ENCODE peak calls at places on chromosomes 13 and 19, in six cellular contexts. U is ascending aorta, K is ovary, J is kidney, Q is psoas muscle, H is left ventricle myocardium inferior. I is an unnamed sample.

GRCh38 chr13:94239135-94239534 is 240.3 kb downstream of the DCT start:
- DNase-seq in U (no peak), K (no peak), J (no peak), Q (no peak), H (no peak), I (no peak)

GRCh38 chr13:98189841-98190505 is 12.9 kb upstream of the RNF113B start:
- DNase-seq in U (no peak), K (peak; percentile 35), J (no peak), Q (no peak), H (peak; percentile 41), I (no peak)

GRCh38 chr13:19782049-19782726 is 557 bp downstream of the PSPC1 start:
- DNase-seq in U (no peak), K (peak; percentile 45), J (peak; percentile 89), Q (peak; percentile 65), H (peak; percentile 59), I (no peak)

GRCh38 chr13:28077231-28077630 is 23.1 kb downstream of the FLT3 start:
- DNase-seq in U (no peak), K (no peak), J (no peak), Q (no peak), H (no peak), I (no peak)

GRCh38 chr19:11551603-11552235 is 7.3 kb downstream of the ELOF1 start:
- DNase-seq in U (no peak), K (peak; percentile 60), J (peak; percentile 81), Q (peak; percentile 21), H (no peak), I (no peak)

GRCh38 chr13:90708159-90708558 is 639.3 kb upstream of the MIR17HG start:
- DNase-seq in U (no peak), K (no peak), J (no peak), Q (no peak), H (no peak), I (no peak)

GRCh38 chr19:31421856-31422255 is 72.6 kb upstream of the TSHZ3 start:
- DNase-seq in U (no peak), K (no peak), J (no peak), Q (no peak), H (no peak), I (no peak)

GRCh38 chr13:110113284-110113764 is 193.6 kb downstream of the COL4A1 start:
- DNase-seq in U (no peak), K (no peak), J (no peak), Q (peak; percentile 55), H (no peak), I (no peak)

GRCh38 chr13:102680133-102680717 is 14.6 kb downstream of the METTL21C start:
- DNase-seq in U (no peak), K (no peak), J (no peak), Q (no peak), H (no peak), I (no peak)

GRCh38 chr13:79781829-79782540 is 301.0 kb downstream of the NDFIP2 start:
- DNase-seq in U (no peak), K (no peak), J (no peak), Q (no peak), H (no peak), I (no peak)

GRCh38 chr13:50015263-50015662 is at the start of gene KCNRG:
- DNase-seq in U (no peak), K (no peak), J (no peak), Q (no peak), H (no peak), I (no peak)

GRCh38 chr19:19049406-19049805 is 14.4 kb upstream of the SLC25A42 start:
- DNase-seq in U (no peak), K (no peak), J (no peak), Q (no peak), H (no peak), I (no peak)

GRCh38 chr13:32224916-32225315 is 90.2 kb downstream of the ZAR1L start:
- DNase-seq in U (no peak), K (no peak), J (no peak), Q (no peak), H (no peak), I (no peak)

GRCh38 chr19:15456871-15457700 is 7.3 kb downstream of the RASAL3 start:
- DNase-seq in U (no peak), K (no peak), J (no peak), Q (no peak), H (no peak), I (no peak)

GRCh38 chr13:99812611-99813010 is 159.0 kb downstream of the ZIC5 start:
- DNase-seq in U (no peak), K (no peak), J (no peak), Q (no peak), H (no peak), I (no peak)

GRCh38 chr13:110882972-110883371 is 31.9 kb downstream of the ANKRD10 start:
- DNase-seq in U (no peak), K (no peak), J (no peak), Q (no peak), H (no peak), I (no peak)

GRCh38 chr13:25114220-25114619 is 18.3 kb downstream of the PABPC3 start:
- DNase-seq in U (no peak), K (no peak), J (peak; percentile 66), Q (peak; percentile 43), H (peak; percentile 42), I (no peak)

GRCh38 chr19:39832341-39833083 is 1.4 kb downstream of the DYRK1B start:
- DNase-seq in U (no peak), K (no peak), J (no peak), Q (no peak), H (no peak), I (no peak)

GRCh38 chr13:91313103-91313502 is 34.4 kb upstream of the MIR17HG start:
- DNase-seq in U (no peak), K (no peak), J (no peak), Q (no peak), H (no peak), I (no peak)

GRCh38 chr19:33460221-33460908 is 61.2 kb downstream of the PEPD start:
- DNase-seq in U (no peak), K (no peak), J (no peak), Q (no peak), H (no peak), I (no peak)

GRCh38 chr19:35254341-35255297 is 5.8 kb downstream of the LSR start:
- DNase-seq in U (no peak), K (no peak), J (no peak), Q (no peak), H (no peak), I (no peak)

DNA sequence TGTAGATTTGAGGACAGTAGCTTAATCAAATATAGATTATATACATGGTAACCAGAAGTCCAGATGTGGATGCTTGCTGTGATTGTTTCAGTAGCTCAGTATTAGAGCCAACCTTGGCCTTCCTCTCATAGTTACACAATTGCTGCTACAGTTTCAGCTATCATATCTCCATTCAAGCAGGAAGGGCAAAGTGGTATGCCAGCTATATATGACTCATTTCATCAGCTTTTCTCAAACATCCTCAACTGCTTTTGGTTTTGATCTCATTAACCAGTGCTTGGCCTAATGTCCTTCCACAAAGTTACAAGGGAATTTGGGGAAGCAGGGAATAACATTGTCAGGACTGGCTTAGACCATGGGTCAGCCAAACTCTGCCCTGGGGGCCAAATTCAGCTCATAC is 73.0 kb upstream of the MAB21L1 start:
- DNase-seq in U (no peak), K (no peak), J (no peak), Q (no peak), H (no peak), I (no peak)
- H3K4me3 ChIP-seq in U (no peak overlapping the region), K (no peak overlapping the region), J (no peak overlapping the region), Q (no peak overlapping the region), H (no peak overlapping the region), I (no peak overlapping the region)

GRCh38 chr19:46635920-46636761 is at the start of gene GNG8:
- DNase-seq in U (no peak), K (no peak), J (no peak), Q (no peak), H (no peak), I (no peak)
- H3K4me1 ChIP-seq in U (peaks cover 16% of the 10 kb centered on the region), K (peaks cover 6% of the 10 kb centered on the region), J (peaks cover 5% of the 10 kb centered on the region), Q (peaks cover 19% of the 10 kb centered on the region), H (peaks cover 38% of the 10 kb centered on the region), I (peaks cover 18% of the 10 kb centered on the region)

GRCh38 chr19:27742041-27742440 is 1470.9 kb downstream of the UQCRFS1 start:
- DNase-seq in U (no peak), K (no peak), J (no peak), Q (no peak), H (no peak), I (no peak)

GRCh38 chr19:27741236-27741635 is 1471.7 kb downstream of the UQCRFS1 start:
- DNase-seq in U (no peak), K (no peak), J (no peak), Q (no peak), H (no peak), I (no peak)

GRCh38 chr19:27736225-27736624 is 1476.7 kb downstream of the UQCRFS1 start:
- DNase-seq in U (no peak), K (no peak), J (no peak), Q (no peak), H (no peak), I (no peak)

GRCh38 chr19:27738569-27739193 is 1474.3 kb downstream of the UQCRFS1 start:
- DNase-seq in U (no peak), K (no peak), J (no peak), Q (no peak), H (no peak), I (no peak)

GRCh38 chr19:27740396-27740795 is 1472.6 kb downstream of the UQCRFS1 start:
- DNase-seq in U (no peak), K (no peak), J (no peak), Q (no peak), H (no peak), I (no peak)
- H3K9me3 ChIP-seq in U (no peaks in the 10 kb centered on the region), K (no peaks in the 10 kb centered on the region), J (no peaks in the 10 kb centered on the region), Q (no peaks in the 10 kb centered on the region), H (no peaks in the 10 kb centered on the region), I (peaks cover 5% of the 10 kb centered on the region)

GRCh38 chr13:36817996-36818395 is 1.0 kb upstream of the RFXAP start:
- DNase-seq in U (no peak), K (no peak), J (no peak), Q (no peak), H (no peak), I (no peak)

GRCh38 chr13:36818483-36819063 is 449 bp upstream of the RFXAP start:
- DNase-seq in U (no peak), K (no peak), J (no peak), Q (no peak), H (no peak), I (no peak)

GRCh38 chr13:36819811-36820140 is 754 bp downstream of the RFXAP start:
- DNase-seq in U (no peak), K (peak; percentile 19), J (no peak), Q (no peak), H (no peak), I (no peak)

GRCh38 chr13:36820222-36820621 is 1.2 kb downstream of the RFXAP start:
- DNase-seq in U (no peak), K (no peak), J (no peak), Q (no peak), H (no peak), I (no peak)

DNA sequence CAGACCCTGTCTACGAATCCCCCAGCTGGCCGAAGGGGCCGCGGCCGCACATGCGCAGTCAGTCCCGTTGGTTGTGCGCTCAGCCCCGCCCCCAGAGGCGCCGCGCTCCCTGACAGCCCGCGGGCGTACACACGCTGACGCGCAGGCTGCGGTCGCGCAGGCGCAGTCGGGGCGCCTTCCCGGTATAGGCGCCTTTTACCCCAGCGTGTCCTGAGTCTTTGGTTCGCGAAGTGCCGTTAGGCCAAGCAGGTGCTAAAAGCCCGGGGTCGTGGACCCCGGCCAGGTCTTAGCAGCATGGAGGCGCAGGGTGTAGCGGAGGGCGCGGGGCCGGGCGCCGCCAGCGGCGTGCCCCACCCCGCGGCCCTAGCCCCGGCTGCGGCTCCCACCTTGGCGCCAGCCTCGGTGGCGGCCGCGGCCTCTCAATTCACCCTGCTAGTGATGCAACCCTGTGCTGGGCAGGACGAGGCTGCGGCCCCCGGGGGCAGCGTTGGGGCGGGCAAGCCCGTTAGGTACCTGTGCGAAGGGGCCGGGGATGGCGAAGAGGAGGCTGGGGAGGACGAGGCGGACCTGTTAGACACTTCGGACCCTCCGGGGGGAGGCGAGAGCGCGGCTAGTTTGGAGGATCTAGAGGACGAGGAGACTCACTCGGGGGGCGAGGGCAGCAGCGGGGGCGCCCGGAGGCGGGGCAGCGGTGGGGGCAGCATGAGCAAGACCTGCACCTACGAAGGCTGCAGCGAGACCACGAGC is at the start of gene RFXAP:
- DNase-seq in U (peak; percentile 45), K (peak; percentile 89), J (peak; percentile 96), Q (peak; percentile 93), H (peak; percentile 90), I (peak; percentile 26)
- H3K4me3 ChIP-seq in U (peak within 1 kb of the TSS; percentile 87), K (peak within 1 kb of the TSS; percentile 79), J (peak within 1 kb of the TSS; percentile 96), Q (peak within 1 kb of the TSS; percentile 90), H (peak within 1 kb of the TSS; percentile 93), I (peak within 1 kb of the TSS; percentile 84)

I was measured in esophagus squamous epithelium.